ENCODE peak calls at places on chromosomes 4 and X, in six cellular contexts. B is pancreas, U is small intestine, P is IMR-90, Z is OCI-LY7, L is hepatocyte. J is an unnamed sample.

GRCh38 chrX:125203379-125203736 is 116.3 kb upstream of the TEX13C start:
- DNase-seq in B (no peak), P (no peak), Z (no peak), U (no peak), L (no peak), J (no peak)

GRCh38 chr4:74400395-74400794 is 35.5 kb downstream of the EREG start:
- DNase-seq in B (no peak), U (no peak), P (no peak), L (no peak), Z (no peak), J (no peak)

GRCh38 chr4:116346750-116347149 is 738.6 kb downstream of the TRAM1L1 start:
- DNase-seq in U (no peak), P (no peak), B (no peak), L (no peak), Z (no peak), J (no peak)

GRCh38 chrX:135327299-135327698 is 18.0 kb downstream of the ETDC start:
- DNase-seq in B (no peak), P (peak; percentile 94), Z (no peak), U (no peak), L (no peak), J (no peak)

GRCh38 chr4:143025111-143025704 is 159.5 kb upstream of the USP38 start:
- DNase-seq in P (peak; percentile 33), U (no peak), L (no peak), Z (no peak), B (no peak), J (no peak)

GRCh38 chr4:159444668-159445067 is 341.8 kb downstream of the RAPGEF2 start:
- DNase-seq in Z (no peak), U (no peak), B (no peak), P (peak; percentile 30), L (no peak), J (no peak)

GRCh38 chr4:101175896-101176676 is 171.2 kb downstream of the PPP3CA start:
- DNase-seq in P (no peak), U (peak; percentile 76), B (no peak), Z (no peak), L (no peak), J (no peak)

GRCh38 chrX:16212436-16212835 is 45.2 kb downstream of the MAGEB17 start:
- DNase-seq in P (peak; percentile 34), U (peak; percentile 7), L (peak; percentile 13), B (peak; percentile 19), Z (peak; percentile 27), J (no peak)

GRCh38 chr4:148795156-148795864 is 353.1 kb upstream of the NR3C2 start:
- DNase-seq in P (peak; percentile 92), L (peak; percentile 59), Z (no peak), B (no peak), U (peak; percentile 55), J (no peak)

GRCh38 chr4:106496066-106496465 is 127.5 kb upstream of the GIMD1 start:
- DNase-seq in Z (no peak), B (no peak), P (no peak), U (no peak), L (no peak), J (no peak)

GRCh38 chr4:109730294-109731051 is 603 bp upstream of the PLA2G12A start:
- DNase-seq in L (peak; percentile 81), U (peak; percentile 74), B (peak; percentile 63), P (peak; percentile 56), Z (no peak), J (no peak)

GRCh38 chrX:68186552-68187262 is 246.6 kb downstream of the OPHN1 start:
- DNase-seq in Z (no peak), P (peak; percentile 47), U (peak; percentile 39), L (no peak), B (no peak), J (no peak)

GRCh38 chrX:147228153-147228552 is 413.6 kb upstream of the CXorf51A start:
- DNase-seq in L (no peak), P (no peak), U (peak; percentile 7), B (no peak), Z (no peak), J (no peak)

GRCh38 chrX:116667346-116667745 is 204.6 kb upstream of the CT83 start:
- DNase-seq in Z (no peak), P (no peak), L (no peak), U (no peak), B (no peak), J (no peak)

GRCh38 chr4:81165853-81166430 is 49.1 kb downstream of the PRKG2 start:
- DNase-seq in L (no peak), Z (no peak), B (no peak), U (no peak), P (peak; percentile 11), J (no peak)

GRCh38 chr4:80265571-80266266 is 745 bp upstream of the FGF5 start:
- DNase-seq in P (peak; percentile 92), U (no peak), B (no peak), L (peak; percentile 52), Z (no peak), J (no peak)

GRCh38 chrX:133699023-133699728 is 283.9 kb upstream of the GPC4 start:
- DNase-seq in B (no peak), Z (no peak), U (no peak), P (no peak), L (no peak), J (no peak)

GRCh38 chr4:184922301-184922700 is 96.0 kb upstream of the HELT start:
- DNase-seq in U (no peak), P (no peak), L (no peak), B (no peak), Z (no peak), J (no peak)

GRCh38 chr4:11765849-11766453 is 337.3 kb upstream of the HS3ST1 start:
- DNase-seq in L (peak; percentile 66), Z (peak; percentile 22), P (peak; percentile 37), U (peak; percentile 64), B (no peak), J (peak; percentile 1)

GRCh38 chrX:53071604-53072417 is 10.4 kb upstream of the TSPYL2 start:
- DNase-seq in B (peak; percentile 60), U (peak; percentile 83), Z (peak; percentile 84), P (peak; percentile 56), L (peak; percentile 81), J (no peak)

GRCh38 chrX:153800746-153801145 is 6.3 kb downstream of the SSR4 start:
- DNase-seq in P (no peak), L (no peak), U (no peak), Z (no peak), B (no peak), J (no peak)

GRCh38 chrX:15298201-15298600 is 17.2 kb downstream of the ASB11 start:
- DNase-seq in U (no peak), L (no peak), Z (no peak), P (no peak), B (no peak), J (no peak)

GRCh38 chr4:147407261-147408045 is 73.4 kb upstream of the EDNRA start:
- DNase-seq in B (no peak), L (no peak), Z (no peak), P (no peak), U (no peak), J (no peak)

GRCh38 chr4:15525080-15525479 is 55.4 kb downstream of the CC2D2A start:
- DNase-seq in P (no peak), B (no peak), Z (no peak), U (peak; percentile 51), L (peak; percentile 49), J (no peak)

GRCh38 chrX:155262970-155263754 is 1.1 kb downstream of the RAB39B start:
- DNase-seq in B (no peak), P (no peak), Z (peak; percentile 35), U (peak; percentile 1), L (no peak), J (no peak)

GRCh38 chrX:39460491-39460890 is 637.3 kb downstream of the BCOR start:
- DNase-seq in B (no peak), P (no peak), L (no peak), Z (no peak), U (no peak), J (no peak)

DNA sequence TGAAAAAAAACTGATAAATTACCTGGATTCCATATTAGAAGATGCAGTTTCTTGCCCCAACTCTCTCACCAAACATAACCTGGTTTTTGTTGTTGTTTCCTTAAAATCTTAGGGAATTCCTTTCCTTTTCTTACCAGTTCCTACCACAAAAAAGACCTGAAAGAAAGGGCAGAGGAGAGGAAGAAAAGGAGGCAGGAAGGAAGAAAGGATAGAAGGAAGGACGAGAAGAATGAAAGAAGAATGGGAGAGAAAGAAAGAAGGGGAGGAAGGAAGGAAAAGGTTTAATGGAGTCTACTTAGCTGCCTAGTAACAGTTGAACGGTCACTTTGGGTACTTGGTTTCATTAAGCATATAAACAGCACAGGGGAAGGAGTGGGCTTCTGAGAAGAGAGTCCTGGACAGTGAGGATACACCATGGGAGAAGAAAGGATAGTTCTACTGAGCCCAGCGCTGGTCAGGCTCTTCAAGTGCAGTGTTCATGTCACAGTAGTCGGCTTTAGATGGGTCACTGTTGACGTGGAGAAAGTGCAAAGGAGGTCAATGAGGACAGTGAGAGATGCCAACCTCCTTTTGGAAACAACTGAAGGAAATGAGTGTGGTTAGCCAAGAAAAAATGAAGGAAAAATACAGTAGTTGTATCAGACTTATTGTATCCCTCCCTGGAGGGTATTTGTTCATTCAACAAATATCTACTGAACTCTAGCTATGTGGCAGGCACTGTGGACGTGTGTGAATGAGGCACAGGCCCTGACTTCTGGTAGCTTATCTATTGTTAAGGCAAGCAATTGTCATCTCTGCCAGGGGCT is 1.1 kb upstream of the CHIC2 start:
- DNase-seq in U (no peak), L (no peak), Z (peak; percentile 35), B (no peak), P (no peak), J (no peak)
- H3K27ac ChIP-seq in U (no peak overlapping the region), L (peak overlapping the region; percentile 71), Z (peak overlapping the region; percentile 62), B (peak overlapping the region; percentile 95), P (peak overlapping the region; percentile 5), J (no peak overlapping the region)

GRCh38 chrX:75061701-75062100 is 94.4 kb downstream of the ABCB7 start:
- DNase-seq in P (peak; percentile 0), L (no peak), B (no peak), Z (no peak), U (no peak), J (no peak)
- H3K27ac ChIP-seq in P (no peak overlapping the region), L (no peak overlapping the region), B (no peak overlapping the region), Z (no peak overlapping the region), U (no peak overlapping the region), J (no peak overlapping the region)

DNA sequence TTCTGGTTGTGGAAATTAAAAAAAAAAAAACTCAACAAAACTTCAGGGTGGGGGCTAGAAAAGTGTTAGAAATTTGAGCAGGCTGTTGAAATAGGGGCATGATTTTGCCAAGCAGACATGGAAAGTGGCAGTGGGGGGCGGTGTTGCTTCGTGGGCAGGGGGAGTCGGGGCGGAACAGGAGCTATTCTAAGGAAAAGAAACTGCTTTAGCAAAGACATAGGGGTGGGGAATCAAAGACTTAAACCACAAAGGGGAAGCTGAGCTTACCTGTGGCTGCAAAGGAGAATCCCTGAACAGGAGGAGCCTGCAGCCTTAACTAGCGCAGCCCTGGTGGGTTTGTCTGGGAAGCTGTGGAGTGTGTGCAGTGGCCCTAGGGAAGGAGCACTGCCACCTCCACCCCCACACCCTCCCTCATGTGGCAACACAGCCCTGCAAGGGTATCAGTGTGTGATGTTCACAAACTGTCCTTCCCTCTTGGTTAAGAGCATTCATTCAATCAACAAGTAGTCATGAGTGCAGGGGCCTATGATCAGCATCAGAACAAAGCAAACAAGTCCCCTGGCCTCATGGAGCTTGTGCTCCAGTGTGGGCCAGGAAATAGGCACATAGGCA is 20.5 kb downstream of the SEL1L3 start:
- DNase-seq in U (no peak), P (no peak), B (no peak), Z (peak; percentile 72), L (no peak), J (no peak)
- H3K27ac ChIP-seq in U (no peak overlapping the region), P (no peak overlapping the region), B (no peak overlapping the region), Z (peak overlapping the region; percentile 9), L (no peak overlapping the region), J (no peak overlapping the region)

GRCh38 chrX:82589410-82589809 is 918.7 kb upstream of the POU3F4 start:
- DNase-seq in Z (no peak), B (no peak), P (no peak), U (no peak), L (no peak), J (no peak)

GRCh38 chrX:82591421-82591820 is 916.7 kb upstream of the POU3F4 start:
- DNase-seq in U (no peak), B (no peak), L (no peak), Z (no peak), P (no peak), J (no peak)

GRCh38 chrX:82585868-82586267 is 922.2 kb upstream of the POU3F4 start:
- DNase-seq in B (no peak), U (no peak), P (no peak), Z (no peak), L (no peak), J (no peak)
- H3K27ac ChIP-seq in B (no peak overlapping the region), U (no peak overlapping the region), P (no peak overlapping the region), Z (no peak overlapping the region), L (no peak overlapping the region), J (no peak overlapping the region)

J was measured in substantia nigra.